ENCODE peak calls at places on chromosomes 12 and 14, in seven cellular contexts. K is T-helper 2 cell; N is BE2C; C is stimulated activated CD8-positive, alpha-beta memory T cell treated with anti-CD3 and anti-CD28 coated beads, Interleukin-4, amount 100 ng/mL, for 4 hours; L is stimulated activated CD4-positive, alpha-beta T cell treated with anti-CD3 and anti-CD28 coated beads, Interleukin-4, amount 100 ng/mL, for 48 hours; E is NCI-H1105; O is GM23248. W is an unnamed sample.

GRCh38 chr12:120844297-120844696 is 59.9 kb downstream of the SPPL3 start:
- DNase-seq in K (no peak), N (no peak), C (no peak), L (no peak), E (no peak), O (no peak), W (no peak)

GRCh38 chr12:50948798-50949197 is 3.5 kb upstream of the HIGD1C start:
- DNase-seq in K (no peak), N (no peak), C (no peak), L (no peak), E (no peak), O (peak), W (no peak)

GRCh38 chr14:67397536-67397935 is 14.4 kb downstream of the PLEK2 start:
- DNase-seq in K (no peak), N (no peak), C (no peak), L (no peak), E (no peak), O (no peak), W (no peak)

GRCh38 chr12:5768171-5768879 is 176.7 kb downstream of the ANO2 start:
- DNase-seq in K (no peak), N (no peak), C (no peak), L (no peak), E (no peak), O (no peak), W (no peak)

GRCh38 chr12:113647048-113647447 is 175.4 kb upstream of the LHX5 start:
- DNase-seq in K (no peak), N (peak), C (no peak), L (no peak), E (peak), O (no peak), W (no peak)

GRCh38 chr12:52910248-52910883 is 5.5 kb upstream of the KRT8 start:
- DNase-seq in K (no peak), N (no peak), C (no peak), L (no peak), E (no peak), O (no peak), W (no peak)

GRCh38 chr12:39572551-39572950 is 47.1 kb downstream of the ABCD2 start:
- DNase-seq in K (no peak), N (no peak), C (no peak), L (no peak), E (no peak), O (no peak), W (no peak)

GRCh38 chr12:62730649-62731377 is 204.1 kb downstream of the PPM1H start:
- DNase-seq in K (no peak), N (no peak), C (peak), L (no peak), E (no peak), O (peak), W (no peak)

GRCh38 chr14:77301103-77301502 is 19.6 kb downstream of the POMT2 start:
- DNase-seq in K (no peak), N (peak), C (no peak), L (peak), E (no peak), O (peak), W (no peak)

GRCh38 chr14:102902523-102903247 is 19.8 kb upstream of the AMN start:
- DNase-seq in K (no peak), N (no peak), C (no peak), L (no peak), E (no peak), O (no peak), W (no peak)

GRCh38 chr14:23162005-23162404 is 21.5 kb downstream of the SLC7A8 start:
- DNase-seq in K (no peak), N (no peak), C (no peak), L (no peak), E (no peak), O (no peak), W (no peak)

GRCh38 chr12:66072566-66072965 is 58.0 kb downstream of the LLPH start:
- DNase-seq in K (no peak), N (no peak), C (no peak), L (no peak), E (no peak), O (no peak), W (no peak)

GRCh38 chr12:124646385-124647230 is 79.2 kb upstream of the NCOR2 start:
- DNase-seq in K (no peak), N (no peak), C (peak), L (peak), E (no peak), O (peak), W (no peak)

GRCh38 chr12:120750806-120751205 is 25.2 kb downstream of the ACADS start:
- DNase-seq in K (no peak), N (no peak), C (no peak), L (no peak), E (no peak), O (no peak), W (no peak)

GRCh38 chr12:50979369-50980052 is 27.2 kb downstream of the HIGD1C start:
- DNase-seq in K (no peak), N (no peak), C (no peak), L (peak), E (no peak), O (no peak), W (no peak)

GRCh38 chr14:94329857-94330256 is 6.7 kb upstream of the SERPINA6 start:
- DNase-seq in K (no peak), N (no peak), C (no peak), L (no peak), E (no peak), O (no peak), W (no peak)

GRCh38 chr14:104821229-104821945 is 20.5 kb downstream of the ZBTB42 start:
- DNase-seq in K (no peak), N (no peak), C (no peak), L (no peak), E (no peak), O (no peak), W (no peak)

GRCh38 chr14:99806040-99806439 is 12.8 kb downstream of the EML1 start:
- DNase-seq in K (no peak), N (no peak), C (no peak), L (no peak), E (no peak), O (peak), W (no peak)

GRCh38 chr12:77402726-77403125 is 337.4 kb upstream of the E2F7 start:
- DNase-seq in K (no peak), N (no peak), C (no peak), L (no peak), E (peak), O (peak), W (no peak)

GRCh38 chr14:90645842-90646443 is 170.3 kb downstream of the TTC7B start:
- DNase-seq in K (no peak), N (no peak), C (no peak), L (no peak), E (peak), O (no peak), W (no peak)

GRCh38 chr12:26573212-26573909 is 259.6 kb downstream of the ITPR2 start:
- DNase-seq in K (no peak), N (no peak), C (no peak), L (no peak), E (no peak), O (no peak), W (no peak)

GRCh38 chr14:77485256-77485655 is 13.4 kb downstream of the ISM2 start:
- DNase-seq in K (no peak), N (no peak), C (no peak), L (no peak), E (no peak), O (peak), W (no peak)

GRCh38 chr12:132118876-132119275 is 25.2 kb downstream of the DDX51 start:
- DNase-seq in K (no peak), N (no peak), C (no peak), L (no peak), E (no peak), O (no peak), W (no peak)

GRCh38 chr14:63564318-63564717 is 21.1 kb upstream of the PPP2R5E start:
- DNase-seq in K (no peak), N (no peak), C (no peak), L (no peak), E (no peak), O (peak), W (no peak)

GRCh38 chr12:724194-724855 is 28.1 kb upstream of the WNK1 start:
- DNase-seq in K (no peak), N (no peak), C (no peak), L (no peak), E (no peak), O (peak), W (peak)

GRCh38 chr14:71444030-71444822 is 488.0 kb upstream of the RGS6 start:
- DNase-seq in K (no peak), N (no peak), C (no peak), L (no peak), E (no peak), O (no peak), W (no peak)

W was measured in T-helper 22 cell.